ENCODE peak calls at places on chromosome 4, in seven cellular contexts. H, O, K, R, M, B and P are unnamed samples.

GRCh38 chr4:13903061-13903460 is 275.5 kb upstream of the BOD1L1 start:
- DNase-seq in K (no peak), H (no peak), B (no peak), M (no peak), R (no peak), O (no peak), P (no peak)

GRCh38 chr4:143351149-143351691 is 14.5 kb downstream of the GAB1 start:
- DNase-seq in O (no peak), R (no peak), M (no peak), H (no peak), K (no peak), B (no peak), P (no peak)

GRCh38 chr4:3071811-3072210 is 2.5 kb downstream of the HTT-AS start:
- DNase-seq in R (no peak), O (no peak), B (no peak), K (peak), H (peak), M (no peak), P (peak)

GRCh38 chr4:150127757-150128156 is 49.5 kb downstream of the DCLK2 start:
- DNase-seq in B (no peak), M (no peak), R (no peak), H (peak), K (no peak), O (no peak), P (no peak)

GRCh38 chr4:5232549-5232948 is 181.3 kb downstream of the STK32B start:
- DNase-seq in H (no peak), B (no peak), O (no peak), K (no peak), M (no peak), R (no peak), P (no peak)

GRCh38 chr4:85030156-85030555 is 63.7 kb upstream of the WDFY3 start:
- DNase-seq in B (no peak), M (no peak), O (no peak), H (no peak), K (no peak), R (no peak), P (no peak)

GRCh38 chr4:66906314-66906713 is 639.0 kb downstream of the CENPC start:
- DNase-seq in R (peak), H (no peak), B (peak), M (no peak), O (no peak), K (no peak), P (no peak)

GRCh38 chr4:13103382-13104015 is 380.6 kb downstream of the RAB28 start:
- DNase-seq in K (no peak), H (no peak), R (peak), O (no peak), M (no peak), B (no peak), P (no peak)

GRCh38 chr4:119570401-119570800 is 58.2 kb downstream of the PDE5A start:
- DNase-seq in O (no peak), R (no peak), M (no peak), K (peak), H (peak), B (no peak), P (peak)

GRCh38 chr4:121799888-121800501 is 1.1 kb upstream of the EXOSC9 start:
- DNase-seq in O (no peak), H (no peak), M (no peak), K (no peak), R (no peak), B (no peak), P (no peak)

GRCh38 chr4:129261584-129261983 is 165.6 kb downstream of the C4orf33 start:
- DNase-seq in R (no peak), H (no peak), M (no peak), O (no peak), B (no peak), K (no peak), P (no peak)

GRCh38 chr4:48337726-48338125 is 3.6 kb upstream of the SLAIN2 start:
- DNase-seq in M (no peak), O (no peak), K (no peak), R (no peak), H (no peak), B (no peak), P (peak)

GRCh38 chr4:138104462-138104775 is 137.7 kb downstream of the SLC7A11 start:
- DNase-seq in R (no peak), B (no peak), O (no peak), H (no peak), K (no peak), M (no peak), P (no peak)

GRCh38 chr4:69639542-69639941 is at the start of gene UGT2A2:
- DNase-seq in K (no peak), O (no peak), M (no peak), B (no peak), H (no peak), R (no peak), P (no peak)

GRCh38 chr4:5888706-5889696 is 3.9 kb downstream of the CRMP1 start:
- DNase-seq in K (no peak), M (no peak), R (peak), O (no peak), H (no peak), B (peak), P (no peak)

GRCh38 chr4:821181-821591 is 4.7 kb downstream of the CPLX1 start:
- DNase-seq in K (no peak), R (peak), M (no peak), O (no peak), H (no peak), B (no peak), P (no peak)

GRCh38 chr4:170801771-170802170 is 712.0 kb upstream of the AADAT start:
- DNase-seq in H (no peak), B (no peak), O (no peak), M (no peak), K (no peak), R (no peak), P (no peak)

GRCh38 chr4:157045507-157046127 is 30.3 kb upstream of the GLRB start:
- DNase-seq in K (peak), B (peak), M (no peak), R (peak), H (peak), O (no peak), P (peak)

GRCh38 chr4:66577922-66578321 is 907.6 kb upstream of the EPHA5 start:
- DNase-seq in B (no peak), K (no peak), H (no peak), O (no peak), M (no peak), R (no peak), P (no peak)

GRCh38 chr4:14716622-14717021 is 285.7 kb upstream of the CPEB2 start:
- DNase-seq in H (no peak), K (no peak), R (no peak), O (no peak), B (no peak), M (no peak), P (no peak)

GRCh38 chr4:57404463-57404862 is 294.3 kb upstream of the IGFBP7 start:
- DNase-seq in H (no peak), M (no peak), O (no peak), K (no peak), B (no peak), R (peak), P (peak)

GRCh38 chr4:117154251-117154650 is 68.9 kb upstream of the TRAM1L1 start:
- DNase-seq in M (no peak), B (no peak), K (no peak), H (no peak), R (no peak), O (no peak), P (no peak)

GRCh38 chr4:162706677-162707076 is 460.0 kb downstream of the NAF1 start:
- DNase-seq in H (no peak), O (no peak), M (no peak), K (no peak), R (no peak), B (no peak), P (no peak)

GRCh38 chr4:85825937-85826678 is 351.2 kb downstream of the ARHGAP24 start:
- DNase-seq in B (peak), M (no peak), O (no peak), H (peak), K (peak), R (peak), P (peak)

GRCh38 chr4:184617611-184618196 is 31.5 kb downstream of the CASP3 start:
- DNase-seq in H (no peak), K (no peak), M (no peak), B (no peak), R (peak), O (peak), P (no peak)

GRCh38 chr4:48237996-48238645 is 31.5 kb downstream of the TEC start:
- DNase-seq in O (no peak), B (no peak), H (peak), R (no peak), M (no peak), K (no peak), P (no peak)

GRCh38 chr4:154329268-154329858 is 162.2 kb downstream of the DCHS2 start:
- DNase-seq in H (peak), O (no peak), M (no peak), R (peak), K (peak), B (no peak), P (peak)

GRCh38 chr4:41935652-41936021 is 408 bp downstream of the TMEM33 start:
- DNase-seq in K (peak), R (no peak), B (no peak), O (no peak), M (no peak), H (peak), P (peak)

GRCh38 chr4:182144621-182145359 is 98.4 kb upstream of the TENM3 start:
- DNase-seq in B (no peak), K (no peak), M (no peak), O (no peak), H (no peak), R (peak), P (peak)